ENCODE peak calls at places on chromosomes 1 and 21, in nine cellular contexts. F is coronary artery; V is ovary; E is breast epithelium; M is lung; R is lower lobe of right lung; G is IMR-90; S is CD8-positive, alpha-beta T cell; U is naive thymus-derived CD4-positive, alpha-beta T cell. T is an unnamed sample.

GRCh38 chr1:9687876-9688582 is 36.5 kb downstream of the PIK3CD start:
- DNase-seq in E (no peak), F (no peak), V (peak), M (no peak), G (peak), R (no peak), U (no peak), S (no peak), T (no peak)

GRCh38 chr1:202831906-202832305 is 21.2 kb downstream of the PCAT6 start:
- DNase-seq in V (no peak), R (no peak), S (no peak), F (no peak), M (no peak), G (no peak), E (no peak), U (no peak), T (no peak)

GRCh38 chr1:89088597-89088996 is 23.6 kb upstream of the GBP1 start:
- DNase-seq in F (no peak), G (no peak), V (no peak), R (no peak), E (no peak), U (no peak), M (no peak), S (no peak), T (no peak)

GRCh38 chr1:199821029-199821779 is 206.3 kb upstream of the NR5A2 start:
- DNase-seq in S (no peak), M (no peak), V (no peak), R (no peak), U (no peak), G (no peak), E (no peak), F (no peak), T (no peak)

GRCh38 chr1:203537806-203538464 is 44.0 kb downstream of the OPTC start:
- DNase-seq in G (peak), V (no peak), S (no peak), U (no peak), E (no peak), M (peak), F (no peak), R (peak), T (no peak)

GRCh38 chr1:221439008-221439733 is 302.7 kb downstream of the DUSP10 start:
- DNase-seq in E (no peak), M (no peak), V (no peak), R (no peak), U (peak), F (no peak), S (peak), G (peak), T (no peak)

GRCh38 chr1:75808921-75809320 is 12.2 kb downstream of the MSH4 start:
- DNase-seq in U (no peak), S (no peak), M (no peak), F (no peak), V (no peak), R (no peak), G (no peak), E (no peak), T (no peak)

GRCh38 chr1:159012495-159012894 is 2.8 kb downstream of the IFI16 start:
- DNase-seq in M (no peak), E (no peak), S (peak), U (peak), G (peak), R (no peak), V (no peak), F (no peak), T (no peak)

GRCh38 chr1:220487297-220487820 is 40.6 kb upstream of the MARK1 start:
- DNase-seq in M (no peak), S (no peak), V (no peak), U (no peak), G (peak), R (no peak), E (no peak), F (no peak), T (no peak)

GRCh38 chr1:5297878-5298239 is 643.5 kb downstream of the AJAP1 start:
- DNase-seq in E (no peak), V (no peak), R (no peak), G (no peak), U (no peak), M (no peak), F (no peak), S (no peak), T (no peak)

GRCh38 chr1:160637821-160638539 is 8.9 kb downstream of the SLAMF1 start:
- DNase-seq in V (no peak), R (no peak), S (peak), G (no peak), F (no peak), M (no peak), E (no peak), U (peak), T (no peak)

GRCh38 chr1:208209286-208209685 is 34.9 kb downstream of the PLXNA2 start:
- DNase-seq in R (no peak), G (no peak), U (no peak), F (no peak), E (peak), S (no peak), V (no peak), M (no peak), T (no peak)

GRCh38 chr1:10341062-10341600 is 57.7 kb upstream of the PGD start:
- DNase-seq in R (no peak), V (no peak), S (no peak), M (no peak), E (no peak), F (no peak), U (no peak), G (peak), T (no peak)

GRCh38 chr1:193366764-193367507 is 180.5 kb upstream of the B3GALT2 start:
- DNase-seq in S (no peak), U (no peak), V (no peak), E (no peak), G (peak), M (no peak), F (no peak), R (no peak), T (no peak)

GRCh38 chr1:178706467-178706866 is 18.6 kb upstream of the RALGPS2 start:
- DNase-seq in R (no peak), U (no peak), G (peak), M (no peak), F (no peak), S (no peak), E (no peak), V (peak), T (no peak)

GRCh38 chr1:9942399-9942938 is 722 bp downstream of the LZIC start:
- DNase-seq in V (no peak), F (no peak), S (peak), R (no peak), G (peak), E (no peak), M (no peak), U (peak), T (no peak)

GRCh38 chr1:56374026-56374974 is 205.1 kb downstream of the PLPP3 start:
- DNase-seq in S (no peak), G (peak), E (no peak), V (no peak), M (no peak), F (no peak), U (no peak), R (no peak), T (peak)

GRCh38 chr1:56375184-56375837 is 204.1 kb downstream of the PLPP3 start:
- DNase-seq in U (no peak), E (no peak), M (no peak), S (no peak), R (no peak), F (no peak), G (peak), V (no peak), T (no peak)

GRCh38 chr1:56378376-56379070 is 200.8 kb downstream of the PLPP3 start:
- DNase-seq in R (no peak), G (no peak), F (no peak), U (no peak), M (no peak), V (no peak), E (no peak), S (no peak), T (no peak)

GRCh38 chr1:56376188-56376984 is 203.0 kb downstream of the PLPP3 start:
- DNase-seq in M (no peak), S (no peak), F (peak), V (peak), G (peak), R (no peak), E (peak), U (no peak), T (no peak)

GRCh38 chr1:56377407-56377806 is 202.0 kb downstream of the PLPP3 start:
- DNase-seq in R (no peak), E (no peak), V (no peak), U (no peak), G (no peak), F (no peak), M (no peak), S (no peak), T (no peak)
- H3K27ac ChIP-seq in R (no peak), E (peak), V (no peak), U (no peak), G (no peak), F (peak), M (no peak), S (no peak), T (no peak)

GRCh38 chr1:27469334-27469733 is 20.6 kb downstream of the WASF2 start:
- DNase-seq in E (no peak), U (no peak), V (no peak), M (no peak), R (no peak), G (no peak), F (no peak), S (no peak), T (no peak)

DNA sequence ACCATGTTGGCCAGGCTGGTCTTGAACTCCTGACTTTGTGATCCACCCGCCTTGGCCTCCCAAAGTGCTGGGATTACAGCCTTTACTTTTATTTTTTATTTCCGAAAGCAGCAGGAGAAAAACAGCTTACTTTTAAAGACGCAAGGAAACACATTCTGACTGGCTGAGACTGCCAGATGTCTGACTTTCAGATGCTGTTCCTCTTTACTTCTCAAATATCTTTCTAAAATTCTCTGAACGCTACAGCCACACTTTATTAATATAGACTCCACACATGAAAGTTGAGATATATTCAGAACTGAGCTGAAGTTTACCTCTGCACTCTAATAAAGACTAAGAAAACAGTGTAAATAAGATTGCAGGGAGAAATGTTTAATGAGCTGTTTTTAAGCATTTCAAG is 25.0 kb downstream of the WASF2 start:
- DNase-seq in M (no peak), E (no peak), G (no peak), R (no peak), S (no peak), F (no peak), V (no peak), U (no peak), T (no peak)
- H3K27ac ChIP-seq in M (no peak), E (no peak), G (no peak), R (no peak), S (no peak), F (no peak), V (no peak), U (peak), T (no peak)

DNA sequence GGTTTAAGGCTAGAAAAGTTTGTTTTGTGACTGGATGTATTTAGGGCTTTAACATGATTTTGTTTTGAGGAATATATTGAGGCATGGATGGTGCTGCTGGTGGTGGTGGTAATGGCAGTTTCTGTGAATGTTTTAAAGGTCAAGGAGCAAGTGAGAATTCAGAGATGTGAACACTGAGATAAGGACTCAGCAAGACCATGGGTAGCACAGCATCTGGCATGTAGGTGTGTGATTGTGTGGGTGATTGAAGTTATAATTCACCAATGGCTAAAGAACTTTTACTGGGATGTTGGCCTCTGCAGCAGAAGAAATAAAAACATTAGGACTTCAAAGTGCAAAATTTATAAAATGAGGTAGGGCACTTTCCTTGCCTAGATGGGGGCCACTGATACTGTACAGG is 65.9 kb downstream of the MACF1 start:
- DNase-seq in U (no peak), G (no peak), F (no peak), R (no peak), E (no peak), M (no peak), S (no peak), V (no peak), T (no peak)
- H3K27ac ChIP-seq in U (no peak), G (peak), F (peak), R (no peak), E (peak), M (no peak), S (no peak), V (peak), T (peak)

GRCh38 chr1:211518330-211519289 is 26.6 kb upstream of the RD3 start:
- DNase-seq in M (no peak), S (no peak), U (no peak), R (no peak), G (no peak), V (no peak), F (no peak), E (no peak), T (no peak)

GRCh38 chr1:211511947-211512346 is 20.0 kb upstream of the RD3 start:
- DNase-seq in G (peak), E (no peak), M (no peak), U (no peak), F (no peak), R (no peak), S (no peak), V (no peak), T (no peak)

GRCh38 chr1:211514030-211514754 is 22.2 kb upstream of the RD3 start:
- DNase-seq in S (peak), R (peak), G (peak), M (peak), F (peak), U (peak), E (peak), V (peak), T (no peak)

GRCh38 chr1:211517006-211517405 is 25.0 kb upstream of the RD3 start:
- DNase-seq in R (no peak), U (no peak), G (no peak), E (no peak), S (no peak), V (no peak), F (no peak), M (no peak), T (no peak)

GRCh38 chr1:211515090-211516023 is 23.4 kb upstream of the RD3 start:
- DNase-seq in M (peak), U (peak), S (peak), F (peak), V (peak), G (peak), E (peak), R (peak), T (peak)
- H3K27ac ChIP-seq in M (no peak), U (no peak), S (no peak), F (no peak), V (no peak), G (peak), E (no peak), R (no peak), T (no peak)

GRCh38 chr21:37350472-37350871 is 16.1 kb upstream of the DYRK1A start:
- DNase-seq in G (no peak), M (no peak), R (no peak), U (no peak), F (no peak), V (no peak), S (no peak), E (no peak), T (no peak)

GRCh38 chr21:37346841-37347430 is 19.6 kb upstream of the DYRK1A start:
- DNase-seq in U (no peak), M (no peak), V (no peak), S (no peak), E (no peak), G (no peak), R (no peak), F (no peak), T (no peak)

GRCh38 chr21:37348664-37349063 is 17.9 kb upstream of the DYRK1A start:
- DNase-seq in G (no peak), E (no peak), F (no peak), V (no peak), U (no peak), R (no peak), M (no peak), S (no peak), T (no peak)
- H3K27ac ChIP-seq in G (no peak), E (no peak), F (no peak), V (no peak), U (no peak), R (no peak), M (no peak), S (no peak), T (no peak)

DNA sequence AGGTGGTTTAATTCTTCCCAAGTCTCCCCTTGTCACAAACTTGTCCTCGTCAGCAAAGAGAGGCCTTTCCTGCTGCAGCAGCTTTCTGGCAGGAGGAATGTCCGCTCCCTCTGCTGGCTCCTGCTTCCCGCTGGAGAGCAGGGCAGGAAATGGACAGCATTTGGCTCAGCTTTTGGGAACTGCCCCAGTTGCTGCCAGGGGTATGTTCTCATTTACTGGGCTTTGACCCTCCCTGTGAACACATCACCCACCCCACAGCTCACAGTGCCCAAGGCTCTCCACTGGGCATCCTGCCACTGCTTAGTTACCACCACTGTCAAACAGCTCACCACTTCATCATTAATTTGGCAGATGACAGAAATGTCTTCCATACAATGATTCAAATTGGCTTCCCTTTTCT is 75.4 kb downstream of the MRPL37 start:
- DNase-seq in M (peak), U (no peak), E (peak), R (no peak), V (peak), S (no peak), F (peak), G (peak), T (peak)
- H3K27ac ChIP-seq in M (peak), U (no peak), E (peak), R (peak), V (peak), S (no peak), F (peak), G (peak), T (peak)

GRCh38 chr1:12592496-12592895 is 25.5 kb downstream of the DHRS3 start:
- DNase-seq in E (no peak), U (no peak), R (no peak), G (no peak), V (no peak), M (no peak), F (no peak), S (no peak), T (no peak)
- H3K27ac ChIP-seq in E (peak), U (no peak), R (peak), G (no peak), V (peak), M (peak), F (peak), S (no peak), T (no peak)

DNA sequence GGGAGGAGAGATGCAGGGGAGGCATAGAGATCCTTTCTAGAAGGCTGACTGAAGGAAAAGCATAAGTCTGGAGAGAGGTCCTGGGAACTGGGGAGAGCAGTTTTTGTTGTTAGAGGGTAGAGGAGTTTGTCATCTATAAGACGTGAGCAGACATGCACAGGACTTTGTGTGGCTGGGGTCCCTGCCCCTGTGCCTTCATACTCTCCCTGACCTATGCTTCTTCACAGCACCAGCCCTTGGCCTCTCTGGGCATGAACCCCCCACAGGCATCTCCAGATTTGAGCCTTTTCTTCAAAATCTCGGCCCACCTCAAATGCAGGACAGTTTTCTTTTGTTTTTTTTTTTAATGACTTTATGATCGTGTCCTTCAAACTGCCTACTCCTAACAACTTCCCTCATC is 79.9 kb downstream of the EVA1C start:
- DNase-seq in E (no peak), S (no peak), U (no peak), V (no peak), M (no peak), R (no peak), G (no peak), F (no peak), T (no peak)
- H3K27ac ChIP-seq in E (no peak), S (no peak), U (peak), V (no peak), M (no peak), R (no peak), G (no peak), F (no peak), T (no peak)